ENCODE peak calls at places on chromosomes 7 and 10, in ten cellular contexts. U, T, X, P, F, R, A, D, Y and V are unnamed samples. For H3K4me1, the result is how much of the 10 kb centered on the place peaks cover.

GRCh38 chr10:84715911-84716310 is 387.5 kb downstream of the CCSER2 start:
- DNase-seq in R (peak), X (no peak), P (peak), Y (no peak), D (peak), U (no peak), F (no peak), T (no peak), A (no peak), V (no peak)

GRCh38 chr7:36285276-36285675 is 104.4 kb upstream of the ANLN start:
- DNase-seq in Y (no peak), X (no peak), U (peak), F (no peak), R (no peak), T (peak), P (no peak), A (no peak), D (no peak), V (peak)

GRCh38 chr10:83212632-83213349 is 926.5 kb upstream of the GHITM start:
- DNase-seq in Y (no peak), F (no peak), T (no peak), P (no peak), U (no peak), A (no peak), R (no peak), X (no peak), D (no peak), V (no peak)

GRCh38 chr7:90892213-90892612 is 296.1 kb downstream of the CDK14 start:
- DNase-seq in F (no peak), T (no peak), R (peak), A (no peak), D (no peak), X (no peak), U (no peak), Y (no peak), P (no peak), V (no peak)

GRCh38 chr7:16092711-16093110 is 328.6 kb downstream of the CRPPA start:
- DNase-seq in X (no peak), Y (no peak), T (no peak), R (no peak), F (no peak), U (no peak), D (no peak), A (no peak), P (no peak), V (no peak)

GRCh38 chr7:43454936-43455518 is 127.9 kb upstream of the STK17A start:
- DNase-seq in R (peak), U (no peak), T (no peak), F (no peak), A (no peak), D (peak), P (peak), Y (no peak), X (no peak), V (no peak)

GRCh38 chr10:60989400-60989876 is 45.5 kb upstream of the RHOBTB1 start:
- DNase-seq in R (no peak), F (no peak), D (no peak), A (no peak), P (no peak), X (peak), U (no peak), T (no peak), Y (no peak), V (no peak)

GRCh38 chr7:36653011-36653670 is 71.2 kb downstream of the AOAH start:
- DNase-seq in U (no peak), F (no peak), P (no peak), D (no peak), Y (no peak), A (no peak), T (no peak), R (peak), X (no peak), V (no peak)

GRCh38 chr7:98559219-98559618 is 57.9 kb upstream of the NPTX2 start:
- DNase-seq in A (no peak), U (peak), F (no peak), X (no peak), D (no peak), P (no peak), R (no peak), T (no peak), Y (no peak), V (no peak)
- TF ChIP-seq POLR2A in A (no peak), U (no peak), F (no peak), X (no peak), D (no peak), P (no peak), R (no peak), T (no peak), Y (no peak), V (no peak)

DNA sequence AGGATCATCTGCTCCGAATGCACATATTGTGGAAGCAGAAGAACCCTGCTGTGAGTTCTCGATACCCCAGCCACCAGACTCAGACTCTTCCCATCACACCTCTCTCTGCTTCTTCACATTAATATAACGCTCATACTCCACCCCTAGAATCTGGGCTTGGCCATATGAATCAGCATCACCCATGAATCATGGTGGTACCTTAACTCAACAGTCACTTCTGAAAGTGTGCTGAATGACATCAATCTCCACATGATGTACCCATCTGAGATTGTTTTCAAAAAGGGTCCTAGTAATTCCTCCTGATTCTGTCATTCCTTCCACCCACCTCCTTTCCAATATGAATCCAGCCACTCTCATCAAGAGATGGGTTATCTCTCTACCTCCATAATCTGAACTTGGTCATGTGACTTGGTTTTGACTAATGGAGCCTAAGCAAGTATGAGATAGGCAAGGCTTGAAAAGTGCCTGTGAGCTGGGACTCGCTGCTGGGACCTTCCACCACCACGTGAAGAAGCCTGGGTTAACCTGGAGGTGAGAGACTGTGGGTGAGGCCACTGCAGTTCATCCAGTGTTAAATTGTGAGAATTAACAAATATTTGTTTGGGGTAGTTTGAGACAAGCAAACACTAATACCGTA is 15.4 kb downstream of the YWHAG start:
- DNase-seq in Y (no peak), T (no peak), R (peak), X (no peak), A (no peak), P (no peak), F (no peak), U (peak), D (no peak), V (no peak)
- H3K4me1 ChIP-seq in Y (half or more), T (under half), R (under half), X (half or more), A (under half), P (half or more), F (under half), U (under half), D (under half), V (half or more)

GRCh38 chr10:43218951-43219837 is 47.7 kb downstream of the RASGEF1A start:
- DNase-seq in R (no peak), T (no peak), D (no peak), A (no peak), Y (no peak), U (peak), F (peak), P (no peak), X (peak), V (no peak)
- TF ChIP-seq POLR2A in R (no peak), T (no peak), D (no peak), A (no peak), Y (no peak), U (no peak), F (no peak), P (no peak), X (no peak), V (no peak)

GRCh38 chr7:142869434-142869833 is 14.6 kb downstream of the EPHB6 start:
- DNase-seq in R (no peak), Y (no peak), A (no peak), X (no peak), F (no peak), T (no peak), P (no peak), U (no peak), D (no peak), V (no peak)
- H3K4me1 ChIP-seq in R (under half), Y (under half), A (under half), X (under half), F (under half), T (under half), P (under half), U (under half), D (under half), V (under half)

GRCh38 chr10:4070921-4071320 is 285.9 kb upstream of the KLF6 start:
- DNase-seq in D (no peak), A (no peak), T (no peak), X (no peak), P (no peak), F (no peak), R (no peak), Y (no peak), U (no peak), V (no peak)

GRCh38 chr10:4075443-4075842 is 290.4 kb upstream of the KLF6 start:
- DNase-seq in Y (no peak), D (no peak), T (no peak), U (no peak), P (no peak), F (no peak), A (no peak), X (no peak), R (no peak), V (no peak)

GRCh38 chr10:4074559-4075407 is 289.8 kb upstream of the KLF6 start:
- DNase-seq in P (no peak), Y (no peak), T (no peak), U (no peak), D (no peak), X (no peak), A (no peak), F (no peak), R (peak), V (no peak)

GRCh38 chr10:4070171-4070570 is 285.2 kb upstream of the KLF6 start:
- DNase-seq in Y (no peak), R (no peak), X (no peak), T (no peak), A (no peak), P (no peak), D (no peak), F (no peak), U (no peak), V (no peak)

GRCh38 chr10:4073912-4074311 is 288.9 kb upstream of the KLF6 start:
- DNase-seq in P (no peak), A (no peak), T (no peak), R (peak), Y (no peak), D (no peak), U (no peak), X (no peak), F (no peak), V (peak)
- TF ChIP-seq POLR2A in P (no peak), A (no peak), T (no peak), R (no peak), Y (no peak), D (no peak), U (no peak), X (no peak), F (no peak), V (no peak)

DNA sequence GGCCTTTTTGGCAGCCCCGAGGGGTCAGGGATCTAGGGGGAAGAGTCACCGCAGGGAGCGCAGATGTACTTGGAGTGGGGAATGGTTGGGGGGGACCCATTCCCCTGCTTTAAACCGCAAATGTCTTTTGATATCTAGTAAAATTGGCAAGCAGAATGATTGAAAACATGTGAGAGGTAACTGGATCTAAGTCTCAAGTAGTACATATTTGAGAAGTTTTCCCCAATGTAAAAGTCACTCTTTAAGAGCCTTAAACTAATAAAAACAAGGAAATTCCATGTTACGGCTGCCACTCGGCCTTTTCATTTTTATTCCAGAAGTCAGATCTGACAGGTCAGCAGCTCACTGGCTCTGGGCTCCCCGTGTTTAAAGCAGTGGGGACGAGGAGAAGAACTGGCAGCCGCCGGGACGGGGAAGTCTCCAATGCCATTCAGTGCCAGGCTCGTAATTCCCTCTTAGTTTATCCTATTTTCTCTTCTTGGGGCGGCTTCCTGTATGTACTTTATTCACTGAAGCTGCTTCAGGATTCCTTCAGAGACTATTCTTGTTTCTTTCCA is 80.7 kb downstream of the CUX1 start:
- DNase-seq in P (no peak), Y (no peak), A (peak), U (peak), D (no peak), T (no peak), R (no peak), X (peak), F (no peak), V (no peak)
- H3K4me1 ChIP-seq in P (under half), Y (under half), A (under half), U (half or more), D (under half), T (under half), R (under half), X (under half), F (under half), V (half or more)

DNA sequence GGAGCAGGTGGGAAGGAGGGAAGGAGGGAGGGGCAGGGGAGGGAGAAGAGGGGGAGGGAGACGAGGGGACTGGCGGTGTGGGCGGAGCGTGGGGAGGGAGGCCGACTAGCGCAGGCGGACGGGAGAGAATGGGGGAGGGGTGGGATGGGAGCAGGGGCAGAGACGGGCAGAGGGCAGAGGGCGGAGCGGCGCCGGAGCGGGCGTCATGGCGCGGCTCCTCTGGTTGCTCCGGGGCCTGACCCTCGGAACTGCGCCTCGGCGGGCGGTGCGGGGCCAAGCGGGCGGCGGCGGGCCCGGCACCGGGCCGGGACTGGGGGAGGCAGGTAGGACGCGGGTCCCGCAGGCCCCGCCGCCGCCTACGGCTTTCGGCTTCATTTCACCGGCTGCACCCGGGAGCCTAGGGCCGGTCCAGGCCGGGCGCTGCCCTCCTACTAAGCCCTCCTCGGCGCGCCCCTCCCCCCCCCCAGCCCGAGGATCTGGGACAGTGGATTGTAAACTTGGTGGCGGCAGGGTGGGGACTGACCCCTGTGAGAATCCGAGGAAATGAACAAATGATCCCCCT is at the start of gene MSRB2:
- DNase-seq in R (peak), F (peak), D (peak), T (peak), A (peak), P (peak), U (peak), Y (peak), X (peak), V (peak)
- TF ChIP-seq POLR2A in R (peak), F (no peak), D (peak), T (peak), A (peak), P (peak), U (peak), Y (peak), X (peak), V (peak)

GRCh38 chr7:128921866-128922440 is 11.4 kb upstream of the KCP start:
- DNase-seq in T (no peak), F (no peak), D (no peak), A (no peak), X (peak), Y (no peak), U (peak), R (no peak), P (no peak), V (no peak)

GRCh38 chr7:128922496-128923410 is 12.2 kb upstream of the KCP start:
- DNase-seq in D (no peak), F (peak), T (no peak), R (no peak), X (peak), Y (peak), A (no peak), U (peak), P (no peak), V (no peak)

GRCh38 chr7:128923411-128923800 is 12.9 kb upstream of the KCP start:
- DNase-seq in T (no peak), F (no peak), D (no peak), U (peak), Y (no peak), R (no peak), A (no peak), P (no peak), X (no peak), V (peak)

GRCh38 chr7:128928159-128928558 is 9.6 kb upstream of the IRF5 start:
- DNase-seq in P (no peak), R (no peak), U (peak), Y (no peak), X (no peak), D (no peak), F (no peak), A (no peak), T (no peak), V (no peak)

DNA sequence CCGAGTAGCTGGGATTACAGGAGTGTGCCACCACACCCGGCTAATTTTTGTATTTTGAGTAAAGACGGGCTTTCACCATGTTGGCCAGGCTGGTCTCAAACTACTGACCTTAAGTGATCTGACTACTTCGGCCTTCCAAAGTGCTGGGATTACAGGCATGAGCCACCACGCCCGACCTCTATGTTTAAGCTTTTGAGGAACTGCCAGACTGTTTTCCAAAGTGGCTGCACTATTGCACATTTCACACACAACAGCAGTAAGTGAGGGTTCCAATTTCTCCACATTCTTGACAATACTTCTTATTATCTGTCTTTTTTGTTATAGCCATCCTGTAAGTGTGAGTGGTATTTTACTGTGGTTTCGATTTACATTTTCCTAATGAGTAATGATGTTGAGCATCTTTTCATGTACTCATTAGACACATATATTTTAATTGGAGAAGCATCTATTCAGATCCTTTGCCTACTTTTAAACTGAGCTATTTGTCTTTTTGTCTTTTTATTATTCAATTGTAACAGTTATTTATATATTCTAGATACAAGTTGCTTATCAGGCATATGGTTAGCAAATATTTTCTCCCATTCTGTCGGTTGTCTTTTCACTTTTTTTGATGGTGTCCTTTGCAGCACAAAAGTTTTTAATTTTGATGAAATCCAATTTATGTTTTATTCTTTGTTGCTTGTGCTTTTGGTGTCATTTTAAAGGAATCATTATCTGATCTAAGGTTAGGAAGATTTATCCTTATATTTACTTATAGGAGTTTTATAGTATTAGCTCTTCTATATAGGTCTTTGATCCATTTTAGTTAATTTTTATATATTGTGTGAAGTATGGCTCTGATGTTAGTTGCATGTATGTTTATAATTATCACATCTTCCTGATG is 12.8 kb upstream of the IRF5 start:
- DNase-seq in X (peak), R (no peak), A (no peak), T (no peak), P (no peak), Y (no peak), D (no peak), F (no peak), U (no peak), V (no peak)
- H3K4me1 ChIP-seq in X (under half), R (under half), A (under half), T (under half), P (under half), Y (under half), D (under half), F (under half), U (under half), V (under half)

GRCh38 chr10:124744047-124744687 is at the start of gene FAM53B:
- DNase-seq in R (peak), P (peak), T (peak), F (peak), X (peak), D (peak), Y (peak), U (peak), A (peak), V (peak)
- TF ChIP-seq POLR2A in R (no peak), P (no peak), T (peak), F (no peak), X (no peak), D (peak), Y (peak), U (no peak), A (peak), V (peak)

DNA sequence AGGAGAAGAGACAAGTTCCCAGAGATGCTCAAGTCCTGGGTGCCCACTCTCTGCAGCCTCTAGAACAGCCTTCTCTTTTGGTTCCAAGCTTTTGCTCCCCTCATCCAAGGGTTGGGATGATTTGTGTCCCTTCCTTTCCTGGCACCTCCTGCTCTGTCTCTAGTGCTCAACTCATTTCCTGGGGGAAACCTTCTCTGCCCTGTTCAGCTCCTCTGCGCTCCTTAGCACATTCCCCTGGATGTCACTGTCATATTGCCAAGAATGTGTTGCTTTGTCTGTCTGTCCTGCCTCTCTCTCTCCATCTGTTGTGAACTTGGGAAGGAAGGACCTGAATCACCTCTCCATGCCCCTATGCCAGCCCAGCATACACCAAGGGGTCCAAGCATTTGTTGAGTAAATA is 5.1 kb upstream of the LBX1 start:
- DNase-seq in T (no peak), D (no peak), Y (no peak), A (no peak), X (no peak), U (no peak), P (no peak), R (no peak), F (no peak), V (no peak)
- H3K4me1 ChIP-seq in T (under half), D (under half), Y (under half), A (under half), X (under half), U (under half), P (under half), R (under half), F (under half), V (under half)